ENCODE peak calls at places on chromosomes 1 and 21, in six cellular contexts. S is COR-L47; G is retina; A is hepatic stellate cell; B is activated CD4-positive, alpha-beta T cell treated with anti-CD3 and anti-CD28 coated beads, Interleukin-2, amount 50 U/mL, for 1 hour; P is H1. C is an unnamed sample.

GRCh38 chr1:114153621-114154145 is at the start of gene SYT6:
- DNase-seq in S (peak; percentile 32), G (peak; percentile 64), B (no peak), P (peak; percentile 66), A (no peak), C (no peak)

GRCh38 chr1:78839704-78840277 is 166.7 kb downstream of the ADGRL4 start:
- DNase-seq in A (no peak), P (peak; percentile 55), B (no peak), S (peak; percentile 30), G (peak; percentile 58), C (no peak)

GRCh38 chr1:17648457-17649145 is 106.5 kb upstream of the ACTL8 start:
- DNase-seq in G (no peak), B (no peak), A (no peak), P (no peak), S (no peak), C (no peak)

GRCh38 chr1:98437540-98437939 is 224.0 kb upstream of the SNX7 start:
- DNase-seq in S (no peak), A (no peak), P (no peak), G (no peak), B (no peak), C (no peak)

GRCh38 chr1:44648514-44649250 is 25.6 kb downstream of the TMEM53 start:
- DNase-seq in G (no peak), B (no peak), P (no peak), S (no peak), A (no peak), C (no peak)

GRCh38 chr1:81254560-81254959 is 546.2 kb upstream of the ADGRL2 start:
- DNase-seq in G (no peak), B (no peak), S (no peak), A (no peak), P (peak; percentile 54), C (no peak)

GRCh38 chr21:26050857-26051256 is 119.7 kb downstream of the APP start:
- DNase-seq in P (no peak), G (no peak), A (no peak), B (no peak), S (no peak), C (no peak)

GRCh38 chr1:156524481-156524869 is 23.9 kb upstream of the MEF2D start:
- DNase-seq in S (no peak), A (no peak), P (no peak), G (peak; percentile 52), B (no peak), C (no peak)

GRCh38 chr1:224762701-224763100 is 146.6 kb downstream of the CNIH3 start:
- DNase-seq in A (no peak), G (no peak), S (no peak), P (no peak), B (no peak), C (no peak)

GRCh38 chr1:30761312-30762151 is 4.0 kb upstream of the LAPTM5 start:
- DNase-seq in G (peak; percentile 64), A (no peak), B (no peak), S (no peak), P (no peak), C (no peak)

GRCh38 chr1:186540521-186540920 is 79.6 kb upstream of the PDC start:
- DNase-seq in B (no peak), S (no peak), P (no peak), G (no peak), A (no peak), C (no peak)

GRCh38 chr1:160217466-160218165 is 12.4 kb downstream of the PEA15 start:
- DNase-seq in B (no peak), A (no peak), G (no peak), S (peak; percentile 30), P (no peak), C (no peak)

GRCh38 chr21:17441370-17441769 is 71.5 kb upstream of the CXADR start:
- DNase-seq in B (no peak), P (no peak), S (peak; percentile 76), A (no peak), G (no peak), C (no peak)

GRCh38 chr1:216805233-216805632 is 82.0 kb upstream of the ESRRG start:
- DNase-seq in A (no peak), B (no peak), G (no peak), P (no peak), S (no peak), C (no peak)

GRCh38 chr1:16984717-16985116 is 4.3 kb upstream of the MFAP2 start:
- DNase-seq in B (no peak), A (peak; percentile 47), G (no peak), S (no peak), P (peak; percentile 39), C (no peak)

GRCh38 chr21:46156678-46157077 is 1.3 kb upstream of the FTCD start:
- DNase-seq in G (no peak), P (peak; percentile 38), S (no peak), A (no peak), B (no peak), C (no peak)

GRCh38 chr1:91325456-91325855 is 79.2 kb downstream of the HFM1 start:
- DNase-seq in G (no peak), P (no peak), S (no peak), A (no peak), B (no peak), C (no peak)

GRCh38 chr1:41619511-41620364 is 135.3 kb upstream of the EDN2 start:
- DNase-seq in A (no peak), P (peak; percentile 43), B (no peak), G (no peak), S (peak; percentile 1), C (no peak)

C was measured in D721Med.